ENCODE peak calls at places on chromosomes 11 and 22, in five cellular contexts. F is stomach, U is body of pancreas, X is upper lobe of left lung, Y is HCT116. P is an unnamed sample. For H3K4me1, the result is how much of the 10 kb centered on the place peaks cover.

GRCh38 chr11:69869311-69869939 is 50.2 kb upstream of the FGF3 start:
- DNase-seq in F (no peak), U (no peak), X (no peak), Y (no peak), P (no peak)

GRCh38 chr22:26768986-26769385 is 111.6 kb downstream of the MIAT start:
- DNase-seq in F (no peak), U (no peak), X (no peak), Y (no peak), P (no peak)

GRCh38 chr11:108618529-108618928 is 25.0 kb upstream of the EXPH5 start:
- DNase-seq in F (no peak), U (no peak), X (no peak), Y (no peak), P (no peak)

GRCh38 chr11:57527056-57527631 is 3.4 kb downstream of the TIMM10 start:
- DNase-seq in F (peak), U (peak), X (peak), Y (peak), P (peak)

GRCh38 chr22:36870250-36870649 is 9.4 kb downstream of the NCF4 start:
- DNase-seq in F (no peak), U (no peak), X (no peak), Y (peak), P (no peak)

GRCh38 chr11:116727990-116728389 is 44.8 kb downstream of the BUD13 start:
- DNase-seq in F (no peak), U (no peak), X (no peak), Y (no peak), P (no peak)

GRCh38 chr22:20021196-20022181 is 579 bp downstream of the TANGO2 start:
- DNase-seq in F (peak), U (peak), X (peak), Y (no peak), P (peak)

GRCh38 chr11:108525161-108525560 is 27.0 kb upstream of the POGLUT3 start:
- DNase-seq in F (no peak), U (no peak), X (peak), Y (no peak), P (no peak)

GRCh38 chr22:30868663-30869385 is 99.8 kb downstream of the MORC2 start:
- DNase-seq in F (no peak), U (no peak), X (no peak), Y (no peak), P (peak)

GRCh38 chr11:134406264-134407185 is 5.5 kb downstream of the B3GAT1 start:
- DNase-seq in F (peak), U (no peak), X (no peak), Y (no peak), P (no peak)

GRCh38 chr11:112784323-112785073 is 176.7 kb upstream of the NCAM1 start:
- DNase-seq in F (no peak), U (peak), X (no peak), Y (no peak), P (peak)

GRCh38 chr11:70319694-70320093 is 49.2 kb downstream of the PPFIA1 start:
- DNase-seq in F (no peak), U (no peak), X (peak), Y (no peak), P (peak)

GRCh38 chr11:7892751-7893356 is 38.2 kb downstream of the OR10A6 start:
- DNase-seq in F (no peak), U (no peak), X (no peak), Y (peak), P (no peak)

GRCh38 chr22:24445481-24446290 is 18.3 kb downstream of the ADORA2A start:
- DNase-seq in F (no peak), U (no peak), X (no peak), Y (no peak), P (no peak)

GRCh38 chr11:128593281-128593680 is 5.9 kb upstream of the ETS1 start:
- DNase-seq in F (no peak), U (no peak), X (no peak), Y (no peak), P (no peak)

GRCh38 chr11:32333335-32333991 is 101.9 kb downstream of the WT1 start:
- DNase-seq in F (peak), U (peak), X (peak), Y (no peak), P (peak)

GRCh38 chr11:13134886-13135285 is 125.8 kb downstream of the RASSF10 start:
- DNase-seq in F (no peak), U (no peak), X (no peak), Y (no peak), P (no peak)

GRCh38 chr11:119729581-119730346 is 764 bp upstream of the NECTIN1 start:
- DNase-seq in F (peak), U (peak), X (peak), Y (peak), P (peak)

GRCh38 chr11:71192629-71193028 is 59.7 kb downstream of the SHANK2 start:
- DNase-seq in F (no peak), U (no peak), X (no peak), Y (no peak), P (no peak)

GRCh38 chr11:45174168-45174835 is 27.9 kb downstream of the PRDM11 start:
- DNase-seq in F (no peak), U (no peak), X (no peak), Y (no peak), P (no peak)

GRCh38 chr11:35477871-35478270 is 47.5 kb downstream of the PAMR1 start:
- DNase-seq in F (no peak), U (no peak), X (no peak), Y (no peak), P (no peak)

GRCh38 chr11:105230586-105230985 is 91.0 kb upstream of the CARD18 start:
- DNase-seq in F (no peak), U (no peak), X (no peak), Y (no peak), P (no peak)

GRCh38 chr11:64373598-64373974 is 14.6 kb downstream of the RPS6KA4 start:
- DNase-seq in F (no peak), U (no peak), X (no peak), Y (no peak), P (no peak)

GRCh38 chr11:112057170-112057569 is 16.6 kb downstream of the PIH1D2 start:
- DNase-seq in F (no peak), U (no peak), X (no peak), Y (no peak), P (no peak)

GRCh38 chr11:72069787-72070251 is 10.5 kb downstream of the NUMA1 start:
- DNase-seq in F (peak), U (peak), X (peak), Y (peak), P (peak)

GRCh38 chr11:1507381-1508140 is 21.0 kb upstream of the MOB2 start:
- DNase-seq in F (no peak), U (no peak), X (no peak), Y (no peak), P (peak)

GRCh38 chr11:73854680-73855079 is 22.0 kb downstream of the COA4 start:
- DNase-seq in F (no peak), U (no peak), X (no peak), Y (no peak), P (no peak)

GRCh38 chr11:128669491-128669890 is 24.4 kb upstream of the FLI1 start:
- DNase-seq in F (no peak), U (no peak), X (no peak), Y (no peak), P (no peak)

GRCh38 chr22:48188211-48188845 is 1425.9 kb downstream of the TBC1D22A start:
- DNase-seq in F (no peak), U (no peak), X (no peak), Y (no peak), P (no peak)

GRCh38 chr11:109247071-109247470 is 174.9 kb upstream of the C11orf87 start:
- DNase-seq in F (no peak), U (no peak), X (no peak), Y (no peak), P (no peak)

GRCh38 chr22:46731246-46732040 is 6.6 kb downstream of the CERK start:
- DNase-seq in F (peak), U (peak), X (peak), Y (no peak), P (peak)

GRCh38 chr11:74418509-74418895 is 20.3 kb upstream of the PGM2L1 start:
- DNase-seq in F (no peak), U (no peak), X (no peak), Y (no peak), P (no peak)

GRCh38 chr11:8271106-8271886 is 7.6 kb upstream of the LMO1 start:
- DNase-seq in F (no peak), U (peak), X (peak), Y (no peak), P (no peak)

GRCh38 chr11:2931771-2932738 is 2.8 kb upstream of the PHLDA2 start:
- DNase-seq in F (no peak), U (peak), X (no peak), Y (no peak), P (no peak)

GRCh38 chr22:33188316-33188715 is 130.1 kb upstream of the SYN3 start:
- DNase-seq in F (no peak), U (no peak), X (no peak), Y (no peak), P (no peak)

GRCh38 chr11:100851129-100851528 is 164.0 kb downstream of the ARHGAP42 start:
- DNase-seq in F (no peak), U (no peak), X (no peak), Y (peak), P (no peak)

GRCh38 chr11:19712281-19713220 is at the start of gene NAV2:
- DNase-seq in F (peak), U (peak), X (peak), Y (peak), P (peak)
- TF ChIP-seq POLR2A in F (no peak), U (peak), X (no peak), Y (peak), P (peak)

GRCh38 chr22:38104084-38104483 is 6.4 kb downstream of the BAIAP2L2 start:
- DNase-seq in F (no peak), U (no peak), X (no peak), Y (peak), P (no peak)
- TF ChIP-seq CTCF in F (no peak), U (no peak), X (no peak), Y (peak), P (no peak)

DNA sequence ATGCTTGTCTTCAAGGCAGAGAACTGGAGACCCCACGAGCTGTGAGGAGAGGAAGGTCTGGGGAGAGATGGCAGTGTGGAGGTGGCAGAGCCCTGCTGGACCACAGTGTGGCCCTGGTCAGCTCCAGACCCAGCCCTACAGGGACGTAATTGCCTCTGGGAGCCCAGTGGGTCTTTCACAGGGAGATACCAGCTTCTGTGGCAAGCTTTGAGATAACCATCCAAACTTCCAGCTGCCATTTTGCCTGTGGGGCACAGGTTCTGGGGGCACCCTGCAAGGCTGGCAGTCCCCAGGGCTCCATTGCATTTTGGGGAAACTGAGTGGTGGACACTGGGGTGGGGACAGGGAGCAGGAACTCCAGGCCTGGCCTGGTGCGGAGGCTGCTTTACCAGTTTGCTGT is 10.2 kb upstream of the MPPED1 start:
- DNase-seq in F (no peak), U (no peak), X (no peak), Y (no peak), P (no peak)
- H3K4me1 ChIP-seq in F (under half), U (under half), X (under half), Y (under half), P (under half)

GRCh38 chr11:121721961-121722360 is 269.2 kb upstream of the SORL1-AS1 start:
- DNase-seq in F (no peak), U (no peak), X (no peak), Y (no peak), P (no peak)

GRCh38 chr11:121727942-121728341 is 275.2 kb upstream of the SORL1-AS1 start:
- DNase-seq in F (no peak), U (no peak), X (no peak), Y (no peak), P (no peak)

GRCh38 chr11:121721448-121721847 is 268.7 kb upstream of the SORL1-AS1 start:
- DNase-seq in F (no peak), U (no peak), X (no peak), Y (no peak), P (no peak)

GRCh38 chr11:121723261-121723741 is 270.5 kb upstream of the SORL1-AS1 start:
- DNase-seq in F (no peak), U (no peak), X (no peak), Y (no peak), P (no peak)

DNA sequence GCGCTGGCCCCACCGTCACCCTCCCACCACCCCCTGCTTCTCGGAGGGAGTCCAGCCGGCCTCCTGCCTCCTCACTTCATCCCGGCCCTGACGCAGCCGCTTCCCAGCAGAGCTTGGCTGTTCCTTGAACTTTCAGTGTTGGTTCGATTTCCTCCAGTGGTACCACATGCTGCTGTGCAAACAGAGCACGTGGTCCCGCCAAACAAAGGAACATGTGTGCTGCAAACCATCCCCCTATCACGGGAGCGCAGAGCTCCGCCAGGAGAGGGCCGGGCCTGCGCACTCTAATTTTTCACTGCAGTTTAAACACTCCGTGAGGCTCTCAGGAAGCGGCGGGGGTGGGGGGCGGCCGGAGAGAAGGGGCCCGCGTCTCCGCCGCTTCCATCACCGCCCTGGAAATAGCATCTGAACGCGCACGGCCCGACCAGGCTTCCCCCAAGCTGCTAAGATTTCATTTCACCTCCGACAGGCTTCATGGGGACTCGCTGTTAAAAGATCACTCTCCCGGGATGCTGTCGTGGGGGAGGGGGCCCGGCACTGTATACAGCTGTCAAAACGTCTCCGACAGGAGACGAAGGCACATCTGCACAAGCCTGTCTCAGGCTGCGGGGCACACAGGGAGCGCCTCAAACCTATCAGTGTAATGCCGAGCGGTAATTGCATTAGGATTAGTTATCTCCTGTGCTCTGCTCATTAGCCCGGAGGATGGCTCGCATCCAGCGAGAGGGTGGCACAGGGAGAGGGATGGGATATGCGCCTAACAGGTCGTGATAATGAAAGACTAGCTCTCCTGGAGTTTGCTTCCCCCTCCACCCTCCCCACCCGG is 269.9 kb upstream of the SORL1-AS1 start:
- DNase-seq in F (peak), U (peak), X (peak), Y (no peak), P (peak)
- TF ChIP-seq POLR2A in F (no peak), U (peak), X (no peak), Y (no peak), P (peak)

GRCh38 chr11:62839050-62840015 is at the start of gene WDR74:
- DNase-seq in F (peak), U (peak), X (peak), Y (peak), P (peak)

GRCh38 chr11:62846177-62846576 is 6.8 kb upstream of the WDR74 start:
- DNase-seq in F (no peak), U (no peak), X (no peak), Y (no peak), P (no peak)

GRCh38 chr11:62844154-62844553 is 4.8 kb upstream of the WDR74 start:
- DNase-seq in F (no peak), U (no peak), X (no peak), Y (no peak), P (no peak)

GRCh38 chr11:62841361-62842170 is 2.2 kb upstream of the WDR74 start:
- DNase-seq in F (peak), U (peak), X (peak), Y (peak), P (peak)

DNA sequence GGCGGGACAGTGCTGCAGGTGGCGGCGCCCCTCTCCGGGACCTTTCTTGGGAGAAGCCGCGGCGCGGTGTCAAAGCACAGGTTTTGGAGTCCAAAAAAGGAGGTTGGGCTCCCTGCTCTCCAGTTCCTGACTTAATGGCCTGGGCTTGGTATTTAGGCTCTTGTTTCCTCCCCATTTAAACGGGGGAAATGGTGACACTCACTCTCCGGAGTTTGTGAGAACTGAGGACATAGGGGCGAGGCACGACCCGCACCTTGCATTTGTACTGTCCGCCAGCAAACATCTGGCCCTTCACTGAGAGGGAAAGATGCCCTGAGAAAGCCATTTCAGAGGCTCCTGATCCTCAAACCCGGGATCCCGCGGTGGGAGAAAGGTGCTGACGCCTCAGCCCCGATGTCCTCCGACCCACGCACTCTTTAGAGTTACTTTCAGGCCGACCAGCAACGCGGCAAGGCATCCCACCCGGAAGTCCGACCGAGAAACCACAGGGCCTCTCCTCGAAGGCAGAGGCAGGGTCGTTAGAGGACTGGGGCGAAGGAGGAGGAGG is 2.9 kb upstream of the WDR74 start:
- DNase-seq in F (peak), U (no peak), X (peak), Y (no peak), P (peak)
- TF ChIP-seq CTCF in F (no peak), U (no peak), X (no peak), Y (no peak), P (no peak)

DNA sequence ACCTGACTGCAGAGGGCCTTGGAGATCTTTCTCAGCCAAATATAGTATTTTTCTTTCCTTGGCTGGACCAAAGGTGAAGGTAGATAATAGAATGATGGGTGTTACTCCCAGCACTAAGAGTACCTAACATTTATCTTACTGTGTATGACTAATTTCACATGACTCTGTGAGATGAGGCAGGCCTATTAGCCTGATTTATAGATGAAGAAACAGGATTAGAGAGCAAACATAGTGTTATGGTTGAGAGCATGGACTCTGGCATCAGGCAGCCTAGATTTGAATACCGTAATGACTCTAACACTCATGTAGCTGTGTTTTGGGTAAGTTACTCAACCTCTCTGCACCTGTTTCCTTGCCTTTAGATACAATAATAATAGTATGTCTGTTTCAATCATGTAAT is 2.7 kb downstream of the ACO2 start:
- DNase-seq in F (no peak), U (no peak), X (no peak), Y (no peak), P (no peak)
- H3K4me1 ChIP-seq in F (half or more), U (half or more), X (under half), Y (under half), P (under half)